ENCODE peak calls at places on chromosomes 5 and 9, in nine cellular contexts. J is colonic mucosa, P is trophoblast cell, H is PC-3, D is HCT116, M is fibroblast of lung, U is GM23248, A is neuronal stem cell, W is adipocyte. O is an unnamed sample.

GRCh38 chr5:168101352-168101751 is 190.1 kb upstream of the WWC1 start:
- DNase-seq in J (no peak), P (no peak), H (no peak), D (no peak), M (no peak), U (no peak), A (no peak), W (no peak), O (no peak)

GRCh38 chr5:127392762-127393161 is 102.2 kb downstream of the MEGF10 start:
- DNase-seq in J (no peak), P (no peak), H (no peak), D (no peak), M (no peak), U (peak; percentile 44), A (no peak), W (no peak), O (no peak)

GRCh38 chr5:9479361-9479760 is 66.5 kb downstream of the SEMA5A start:
- DNase-seq in J (no peak), P (peak; percentile 24), H (no peak), D (no peak), M (peak; percentile 92), U (peak; percentile 89), A (no peak), W (peak; percentile 87), O (no peak)

GRCh38 chr9:136119259-136120118 is 814 bp upstream of the TMEM250 start:
- DNase-seq in J (peak; percentile 51), P (peak; percentile 46), H (peak; percentile 13), D (no peak), M (peak; percentile 47), U (peak; percentile 70), A (no peak), W (peak; percentile 49), O (peak; percentile 58)

GRCh38 chr5:136296846-136297245 is 68.5 kb downstream of the TRPC7 start:
- DNase-seq in J (no peak), P (no peak), H (no peak), D (no peak), M (no peak), U (no peak), A (no peak), W (no peak), O (no peak)

GRCh38 chr9:128115187-128116103 is 12.1 kb downstream of the PTGES2 start:
- DNase-seq in J (peak; percentile 95), P (peak; percentile 72), H (no peak), D (no peak), M (no peak), U (no peak), A (no peak), W (no peak), O (no peak)

GRCh38 chr9:61666849-61667371 is 477.1 kb downstream of the SPATA31A7 start:
- DNase-seq in J (no peak), P (no peak), H (no peak), D (no peak), M (no peak), U (no peak), A (no peak), W (no peak), O (no peak)

GRCh38 chr5:40223884-40224402 is 455.8 kb upstream of the PTGER4 start:
- DNase-seq in J (no peak), P (no peak), H (peak; percentile 90), D (no peak), M (peak; percentile 94), U (peak; percentile 90), A (no peak), W (peak; percentile 58), O (no peak)

GRCh38 chr5:153613143-153613542 is 122.7 kb downstream of the GRIA1 start:
- DNase-seq in J (no peak), P (no peak), H (peak; percentile 54), D (no peak), M (peak; percentile 81), U (peak; percentile 47), A (no peak), W (peak; percentile 24), O (no peak)

GRCh38 chr5:69450116-69450515 is 35.2 kb downstream of the MARVELD2 start:
- DNase-seq in J (no peak), P (peak; percentile 88), H (peak; percentile 96), D (peak; percentile 42), M (peak; percentile 97), U (peak; percentile 95), A (no peak), W (peak; percentile 57), O (no peak)

GRCh38 chr9:136306691-136307208 is 2.9 kb upstream of the CCDC187 start:
- DNase-seq in J (no peak), P (no peak), H (no peak), D (no peak), M (no peak), U (peak; percentile 29), A (no peak), W (no peak), O (no peak)

GRCh38 chr9:89473762-89474469 is 24.0 kb downstream of the SEMA4D start:
- DNase-seq in J (no peak), P (peak; percentile 55), H (peak; percentile 2), D (no peak), M (peak; percentile 29), U (peak; percentile 51), A (no peak), W (peak; percentile 68), O (no peak)
- H3K9ac ChIP-seq in J (no peak overlapping the region), P (no peak overlapping the region), H (no peak overlapping the region), D (no peak overlapping the region), M (no peak overlapping the region), U (no peak overlapping the region), A (no peak overlapping the region), W (no peak overlapping the region), O (no peak overlapping the region)

GRCh38 chr5:169703803-169704202 is 66.7 kb downstream of the DOCK2 start:
- DNase-seq in J (no peak), P (no peak), H (no peak), D (no peak), M (peak; percentile 38), U (peak; percentile 29), A (no peak), W (no peak), O (no peak)
- H3K4me3 ChIP-seq in J (no peak overlapping the region), P (no peak overlapping the region), H (no peak overlapping the region), D (no peak overlapping the region), M (no peak overlapping the region), U (no peak overlapping the region), A (no peak overlapping the region), W (no peak overlapping the region), O (no peak overlapping the region)

GRCh38 chr5:39058178-39058577 is 16.0 kb downstream of the RICTOR start:
- DNase-seq in J (no peak), P (no peak), H (no peak), D (no peak), M (no peak), U (no peak), A (no peak), W (no peak), O (no peak)
- H3K9ac ChIP-seq in J (no peak overlapping the region), P (no peak overlapping the region), H (peak overlapping the region; percentile 3), D (no peak overlapping the region), M (no peak overlapping the region), U (peak overlapping the region; percentile 65), A (no peak overlapping the region), W (peak overlapping the region; percentile 69), O (peak overlapping the region; percentile 23)

GRCh38 chr9:69326261-69326660 is 1.2 kb downstream of the ENTREP1 start:
- DNase-seq in J (no peak), P (no peak), H (no peak), D (no peak), M (no peak), U (no peak), A (no peak), W (no peak), O (no peak)
- H3K4me3 ChIP-seq in J (no peak overlapping the region), P (no peak overlapping the region), H (no peak overlapping the region), D (no peak overlapping the region), M (no peak overlapping the region), U (no peak overlapping the region), A (no peak overlapping the region), W (no peak overlapping the region), O (no peak overlapping the region)

DNA sequence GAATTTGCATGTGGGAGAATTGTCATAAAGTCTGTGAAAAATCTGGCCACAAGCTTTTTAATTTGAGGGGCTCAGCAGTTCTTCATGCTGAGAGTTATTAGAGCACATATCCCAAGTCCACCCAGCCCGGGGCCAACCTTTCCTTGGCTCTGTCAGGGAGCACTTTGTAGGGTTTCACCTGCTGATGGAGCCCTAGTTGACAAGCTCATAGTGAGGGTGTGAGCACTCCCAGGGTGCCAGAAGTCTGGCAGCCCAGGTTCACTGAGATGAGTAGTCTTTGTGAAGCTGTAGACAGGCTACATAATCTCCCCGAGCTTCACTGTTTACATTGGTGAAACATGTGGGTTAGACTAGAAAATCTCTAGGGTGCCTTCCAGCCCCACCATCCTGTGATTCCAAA is 97.2 kb upstream of the NREP start:
- DNase-seq in J (no peak), P (no peak), H (no peak), D (no peak), M (peak; percentile 18), U (no peak), A (no peak), W (no peak), O (no peak)
- H3K9ac ChIP-seq in J (no peak overlapping the region), P (no peak overlapping the region), H (no peak overlapping the region), D (no peak overlapping the region), M (no peak overlapping the region), U (no peak overlapping the region), A (no peak overlapping the region), W (no peak overlapping the region), O (no peak overlapping the region)

GRCh38 chr5:151225475-151225874 is 1.6 kb upstream of the CCDC69 start:
- DNase-seq in J (no peak), P (no peak), H (no peak), D (no peak), M (no peak), U (no peak), A (no peak), W (no peak), O (no peak)

GRCh38 chr5:151225071-151225470 is 1.2 kb upstream of the CCDC69 start:
- DNase-seq in J (no peak), P (peak; percentile 54), H (no peak), D (no peak), M (no peak), U (no peak), A (no peak), W (no peak), O (no peak)

GRCh38 chr5:151222769-151223446 is 984 bp downstream of the CCDC69 start:
- DNase-seq in J (peak; percentile 52), P (peak; percentile 19), H (peak; percentile 25), D (no peak), M (no peak), U (no peak), A (no peak), W (no peak), O (peak; percentile 96)

GRCh38 chr5:151223447-151224264 is at the start of gene CCDC69:
- DNase-seq in J (peak; percentile 75), P (peak; percentile 82), H (peak; percentile 77), D (peak; percentile 53), M (peak; percentile 80), U (peak; percentile 79), A (peak; percentile 44), W (peak; percentile 84), O (peak; percentile 80)

DNA sequence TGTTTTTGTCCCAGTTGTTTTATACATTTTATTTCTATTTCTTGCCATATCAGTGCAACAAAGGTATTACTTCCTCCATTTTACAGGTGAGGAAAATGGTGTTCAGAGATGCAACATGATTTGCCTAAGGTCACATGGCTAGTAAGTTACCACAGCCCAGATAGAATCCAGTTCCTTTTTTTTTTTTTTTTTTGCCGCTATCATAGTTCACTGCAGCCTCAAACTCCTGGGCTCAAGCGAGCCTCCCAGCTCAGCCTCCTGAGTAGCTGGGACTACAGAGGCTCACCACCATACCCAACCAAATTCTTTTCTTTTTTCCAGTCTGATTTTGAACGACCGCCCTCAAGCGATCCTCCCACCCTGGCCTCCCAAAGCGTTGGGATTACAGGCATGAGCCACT is 480 bp upstream of the CCDC69 start:
- DNase-seq in J (no peak), P (peak; percentile 50), H (no peak), D (no peak), M (no peak), U (no peak), A (no peak), W (no peak), O (peak; percentile 92)
- H3K4me3 ChIP-seq in J (peak overlapping the region; percentile 65), P (no peak overlapping the region), H (peak overlapping the region; percentile 92), D (peak overlapping the region; percentile 62), M (no peak overlapping the region), U (peak overlapping the region; percentile 94), A (no peak overlapping the region), W (peak overlapping the region; percentile 96), O (peak overlapping the region; percentile 86)

GRCh38 chr5:102289251-102289899 is 6.7 kb downstream of the SLCO4C1 start:
- DNase-seq in J (no peak), P (peak; percentile 18), H (peak; percentile 16), D (no peak), M (no peak), U (no peak), A (no peak), W (no peak), O (no peak)
- H3K9ac ChIP-seq in J (no peak overlapping the region), P (no peak overlapping the region), H (no peak overlapping the region), D (no peak overlapping the region), M (no peak overlapping the region), U (no peak overlapping the region), A (no peak overlapping the region), W (no peak overlapping the region), O (no peak overlapping the region)